ENCODE peak calls at places on chromosomes 5 and 9, in ten cellular contexts. M, J, F, G, D, N, B, C, A and W are unnamed samples.

GRCh38 chr9:90848866-90849265 is 47.2 kb downstream of the SYK start:
- DNase-seq in N (no peak), G (peak), F (no peak), C (no peak), J (no peak), D (no peak), M (no peak), A (no peak), B (no peak), W (no peak)

GRCh38 chr9:131468031-131468430 is 34.7 kb upstream of the POMT1 start:
- DNase-seq in G (peak), F (no peak), J (no peak), A (no peak), M (no peak), B (no peak), N (no peak), C (no peak), D (no peak), W (peak)

GRCh38 chr9:130870491-130871381 is 25.9 kb downstream of the QRFP start:
- DNase-seq in B (no peak), G (peak), C (no peak), J (no peak), D (no peak), N (no peak), A (no peak), M (no peak), F (peak), W (no peak)

GRCh38 chr9:122350577-122351355 is 20.1 kb upstream of the PTGS1 start:
- DNase-seq in D (peak), F (peak), J (no peak), B (peak), C (peak), G (peak), A (peak), M (peak), N (peak), W (peak)

GRCh38 chr5:95784514-95785302 is 37.8 kb downstream of the GLRX start:
- DNase-seq in N (no peak), M (no peak), C (no peak), D (no peak), A (no peak), B (no peak), F (no peak), J (no peak), G (no peak), W (no peak)

GRCh38 chr9:126971261-126971660 is 56.7 kb downstream of the RALGPS1 start:
- DNase-seq in A (no peak), F (no peak), B (no peak), N (no peak), C (no peak), D (no peak), J (no peak), M (no peak), G (no peak), W (no peak)

GRCh38 chr9:86410281-86410680 is 56.1 kb upstream of the TUT7 start:
- DNase-seq in M (peak), J (no peak), C (no peak), N (no peak), A (no peak), G (no peak), B (no peak), F (no peak), D (no peak), W (no peak)

GRCh38 chr5:96336351-96336985 is 96.6 kb downstream of the PCSK1 start:
- DNase-seq in F (peak), B (no peak), A (peak), J (peak), G (no peak), N (peak), C (peak), M (peak), D (peak), W (no peak)

GRCh38 chr5:163529698-163530097 is 24.3 kb downstream of the MAT2B start:
- DNase-seq in G (no peak), B (no peak), F (no peak), A (no peak), D (no peak), M (no peak), N (peak), C (no peak), J (no peak), W (no peak)

GRCh38 chr5:54205918-54206317 is 104.5 kb downstream of the ARL15 start:
- DNase-seq in D (no peak), N (no peak), B (no peak), M (no peak), G (no peak), F (no peak), A (no peak), C (no peak), J (no peak), W (no peak)

GRCh38 chr5:37248970-37249819 is at the start of gene CPLANE1:
- DNase-seq in B (peak), J (peak), A (peak), G (peak), D (peak), F (peak), N (peak), M (peak), C (peak), W (peak)

GRCh38 chr5:180820788-180821321 is 18.2 kb upstream of the MGAT1 start:
- DNase-seq in A (no peak), G (no peak), M (no peak), J (no peak), B (no peak), F (peak), C (no peak), N (no peak), D (no peak), W (peak)

GRCh38 chr5:150317048-150318003 is 14.6 kb upstream of the ARSI start:
- DNase-seq in D (peak), N (peak), J (peak), B (no peak), F (no peak), G (no peak), A (peak), C (peak), M (no peak), W (no peak)

GRCh38 chr9:95450171-95451107 is 66.3 kb downstream of the PTCH1 start:
- DNase-seq in C (no peak), A (peak), J (no peak), D (no peak), M (no peak), F (no peak), G (no peak), B (no peak), N (no peak), W (no peak)

GRCh38 chr5:134135091-134135655 is 20.7 kb downstream of the TCF7 start:
- DNase-seq in J (no peak), G (peak), D (no peak), N (no peak), M (no peak), A (no peak), F (no peak), C (no peak), B (no peak), W (peak)

GRCh38 chr5:123549256-123549904 is 37.4 kb downstream of the CSNK1G3 start:
- DNase-seq in B (no peak), C (no peak), M (no peak), A (no peak), N (no peak), F (peak), J (no peak), G (no peak), D (no peak), W (no peak)

GRCh38 chr5:123546657-123547056 is 34.7 kb downstream of the CSNK1G3 start:
- DNase-seq in F (no peak), N (no peak), J (no peak), M (no peak), B (no peak), C (no peak), D (no peak), A (no peak), G (no peak), W (no peak)

GRCh38 chr5:123543438-123543837 is 31.5 kb downstream of the CSNK1G3 start:
- DNase-seq in M (no peak), B (no peak), G (no peak), D (no peak), J (no peak), A (no peak), F (no peak), N (no peak), C (no peak), W (no peak)

GRCh38 chr5:123540534-123540933 is 28.6 kb downstream of the CSNK1G3 start:
- DNase-seq in A (no peak), D (no peak), B (no peak), J (no peak), N (no peak), C (no peak), F (no peak), G (no peak), M (no peak), W (no peak)

DNA sequence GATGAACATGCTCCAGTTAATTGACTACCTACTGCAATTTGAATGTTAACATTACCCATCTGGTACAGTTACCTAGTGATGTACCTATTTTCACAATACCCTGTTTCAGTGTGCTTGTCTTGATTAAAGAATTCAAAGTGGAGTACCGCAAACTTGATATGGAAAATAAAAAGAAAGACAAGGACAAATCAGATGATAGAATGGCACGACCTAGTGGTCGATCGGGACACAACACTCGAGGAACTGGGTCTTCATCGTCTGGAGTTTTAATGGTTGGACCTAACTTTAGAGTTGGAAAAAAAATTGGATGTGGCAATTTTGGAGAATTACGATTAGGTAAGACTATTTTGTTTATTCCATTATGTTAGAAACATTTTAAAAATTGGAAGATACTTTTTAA is 33.5 kb downstream of the CSNK1G3 start:
- DNase-seq in J (no peak), N (peak), G (no peak), F (no peak), M (peak), A (peak), B (no peak), D (no peak), C (peak), W (no peak)
- TF ChIP-seq CTCF in J (peak), N (peak), G (peak), F (no peak), M (peak), A (peak), B (peak), D (peak), C (peak), W (peak)

GRCh38 chr9:97525451-97525850 is 24.0 kb downstream of the TMOD1 start:
- DNase-seq in J (peak), F (peak), C (peak), B (no peak), M (no peak), A (no peak), G (no peak), N (no peak), D (peak), W (no peak)
- TF ChIP-seq CTCF in J (no peak), F (no peak), C (no peak), B (no peak), M (no peak), A (no peak), G (no peak), N (no peak), D (no peak), W (no peak)

DNA sequence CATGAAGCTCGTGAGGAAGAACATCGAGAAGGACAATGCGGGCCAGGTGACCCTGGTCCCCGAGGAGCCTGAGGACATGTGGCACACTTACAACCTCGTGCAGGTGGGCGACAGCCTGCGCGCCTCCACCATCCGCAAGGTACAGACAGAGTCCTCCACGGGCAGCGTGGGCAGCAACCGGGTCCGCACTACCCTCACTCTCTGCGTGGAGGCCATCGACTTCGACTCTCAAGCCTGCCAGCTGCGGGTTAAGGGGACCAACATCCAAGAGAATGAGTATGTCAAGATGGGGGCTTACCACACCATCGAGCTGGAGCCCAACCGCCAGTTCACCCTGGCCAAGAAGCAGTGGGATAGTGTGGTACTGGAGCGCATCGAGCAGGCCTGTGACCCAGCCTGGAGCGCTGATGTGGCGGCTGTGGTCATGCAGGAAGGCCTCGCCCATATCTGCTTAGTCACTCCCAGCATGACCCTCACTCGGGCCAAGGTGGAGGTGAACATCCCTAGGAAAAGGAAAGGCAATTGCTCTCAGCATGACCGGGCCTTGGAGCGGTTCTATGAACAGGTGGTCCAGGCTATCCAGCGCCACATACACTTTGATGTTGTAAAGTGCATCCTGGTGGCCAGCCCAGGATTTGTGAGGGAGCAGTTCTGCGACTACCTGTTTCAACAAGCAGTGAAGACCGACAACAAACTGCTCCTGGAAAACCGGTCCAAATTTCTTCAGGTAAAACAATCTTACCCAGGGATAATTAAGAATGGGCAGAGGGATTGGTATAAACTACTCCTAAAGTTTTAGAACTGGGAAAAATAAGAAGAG is 12.9 kb downstream of the ITGA1 start:
- DNase-seq in M (peak), F (peak), D (peak), A (peak), J (no peak), N (peak), B (peak), C (peak), G (peak), W (peak)
- TF ChIP-seq CTCF in M (no peak), F (no peak), D (peak), A (peak), J (no peak), N (peak), B (no peak), C (no peak), G (no peak), W (no peak)

DNA sequence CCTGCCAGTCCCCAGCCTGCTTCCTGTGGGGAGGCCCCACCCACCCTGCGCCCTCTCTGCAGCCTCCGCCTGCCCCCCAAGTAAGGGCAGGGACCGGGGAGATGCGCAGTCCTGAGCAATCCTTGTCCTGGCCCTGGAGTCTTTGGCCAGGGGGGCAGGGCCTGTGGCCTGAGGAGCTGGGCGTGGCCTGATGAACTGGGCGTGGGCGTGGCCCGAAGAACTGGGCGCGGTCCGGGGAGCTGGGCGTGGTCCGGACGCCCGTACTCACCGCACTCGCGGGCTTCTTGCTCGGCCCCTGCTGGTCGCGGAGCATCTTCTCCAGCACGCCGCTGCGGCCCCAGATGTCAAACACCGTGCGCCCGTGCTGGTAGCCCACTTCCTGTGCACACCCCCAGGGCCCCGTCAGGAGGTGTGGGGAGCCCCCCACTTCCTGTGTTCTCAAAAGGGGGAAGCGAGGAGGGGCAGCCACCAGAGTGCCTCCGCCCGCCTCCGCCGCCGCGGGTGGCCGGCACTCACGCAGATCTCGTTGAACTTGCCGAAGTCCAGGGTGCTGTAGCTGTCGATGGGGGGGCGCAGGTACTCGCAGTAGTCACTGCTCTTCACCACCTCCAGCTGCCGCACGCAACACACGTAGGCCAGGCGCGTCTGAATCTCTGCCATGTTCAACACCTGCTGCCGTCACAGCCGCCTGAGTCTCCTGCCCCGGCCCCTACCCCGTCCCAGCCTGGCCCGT is 2.7 kb upstream of the NSMF start:
- DNase-seq in G (peak), C (peak), M (peak), D (peak), B (peak), A (peak), J (no peak), F (peak), N (peak), W (peak)
- TF ChIP-seq CTCF in G (no peak), C (no peak), M (no peak), D (no peak), B (no peak), A (no peak), J (no peak), F (peak), N (peak), W (peak)

GRCh38 chr5:61275841-61276240 is 56.2 kb upstream of the ZSWIM6 start:
- DNase-seq in D (peak), J (peak), A (no peak), G (peak), C (peak), F (peak), N (peak), B (peak), M (no peak), W (peak)

GRCh38 chr5:61274561-61274960 is 57.5 kb upstream of the ZSWIM6 start:
- DNase-seq in M (no peak), D (no peak), B (no peak), G (no peak), J (no peak), A (no peak), F (no peak), N (peak), C (no peak), W (no peak)

GRCh38 chr5:61277781-61278180 is 54.3 kb upstream of the ZSWIM6 start:
- DNase-seq in N (no peak), A (no peak), F (no peak), J (no peak), C (peak), G (peak), B (peak), D (no peak), M (no peak), W (no peak)

GRCh38 chr5:61279725-61280124 is 52.3 kb upstream of the ZSWIM6 start:
- DNase-seq in A (no peak), B (no peak), N (no peak), G (no peak), M (no peak), D (no peak), J (no peak), C (no peak), F (no peak), W (no peak)

DNA sequence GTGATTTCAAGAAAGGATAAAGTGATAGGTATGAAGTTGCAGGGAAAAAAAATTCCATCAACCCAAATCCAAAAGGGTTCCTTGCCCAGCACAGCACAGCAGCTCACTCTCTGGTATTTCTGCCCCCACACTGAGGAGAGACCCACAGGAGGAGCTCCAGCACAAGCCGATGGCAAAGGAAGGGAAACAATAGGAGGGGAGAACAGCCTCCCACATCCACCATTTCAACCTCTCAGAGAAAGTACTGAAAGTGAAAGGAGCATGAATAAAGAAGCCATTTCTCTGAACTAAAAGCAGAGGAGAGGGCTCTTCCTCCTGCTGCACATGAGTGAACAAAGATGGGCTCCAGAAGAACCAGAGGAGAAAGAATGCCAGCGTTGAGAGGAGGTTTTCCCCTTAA is 54.9 kb upstream of the ZSWIM6 start:
- DNase-seq in J (no peak), N (peak), A (no peak), M (no peak), G (no peak), D (no peak), F (peak), B (no peak), C (no peak), W (no peak)
- TF ChIP-seq CTCF in J (no peak), N (peak), A (peak), M (no peak), G (peak), D (peak), F (no peak), B (peak), C (no peak), W (no peak)

GRCh38 chr9:110197330-110198187 is 10.4 kb downstream of the C9orf152 start:
- DNase-seq in N (peak), F (no peak), G (no peak), C (no peak), A (no peak), M (no peak), J (no peak), D (no peak), B (no peak), W (no peak)
- TF ChIP-seq CTCF in N (peak), F (no peak), G (peak), C (no peak), A (no peak), M (no peak), J (peak), D (peak), B (peak), W (no peak)

GRCh38 chr5:126736141-126736540 is 40.8 kb upstream of the LMNB1 start:
- DNase-seq in J (no peak), N (no peak), B (no peak), C (peak), F (no peak), D (no peak), A (no peak), G (no peak), M (no peak), W (no peak)
- TF ChIP-seq CTCF in J (no peak), N (no peak), B (no peak), C (no peak), F (no peak), D (no peak), A (no peak), G (no peak), M (no peak), W (no peak)

GRCh38 chr9:2199999-2200796 is 185.1 kb downstream of the SMARCA2 start:
- DNase-seq in B (no peak), A (no peak), N (no peak), D (no peak), C (no peak), G (no peak), F (no peak), M (no peak), J (no peak), W (no peak)
- TF ChIP-seq CTCF in B (no peak), A (peak), N (no peak), D (no peak), C (no peak), G (peak), F (no peak), M (no peak), J (peak), W (no peak)

GRCh38 chr9:69065660-69066059 is 30.1 kb downstream of the FXN start:
- DNase-seq in J (no peak), D (no peak), N (no peak), F (no peak), G (no peak), M (no peak), B (no peak), C (no peak), A (no peak), W (no peak)
- TF ChIP-seq CTCF in J (no peak), D (no peak), N (no peak), F (no peak), G (no peak), M (no peak), B (no peak), C (no peak), A (no peak), W (no peak)